ENCODE peak calls at places on chromosomes 2 and 18, in seven cellular contexts. One of them, this sample, is unnamed.

GRCh38 chr2:178513876-178514275 is 33.6 kb downstream of the PLEKHA3 start:
- DNase-seq in endothelial cell of umbilical vein: no peak
- DNase-seq in A549: no peak
- DNase-seq in upper lobe of left lung: no peak
- DNase-seq in cardiac muscle cell: no peak
- DNase-seq in brain microvascular endothelial cell: no peak
- DNase-seq in adrenal gland: no peak
- DNase-seq in this sample: no peak

GRCh38 chr18:59249186-59249774 is 24.0 kb downstream of the RAX start:
- DNase-seq in adrenal gland: peak; percentile 72
- DNase-seq in A549: peak; percentile 69
- DNase-seq in brain microvascular endothelial cell: peak; percentile 70
- DNase-seq in cardiac muscle cell: peak; percentile 76
- DNase-seq in endothelial cell of umbilical vein: peak; percentile 69
- DNase-seq in upper lobe of left lung: no peak
- DNase-seq in this sample: peak; percentile 47

GRCh38 chr2:150154308-150154797 is 333.1 kb downstream of the RND3 start:
- DNase-seq in cardiac muscle cell: no peak
- DNase-seq in brain microvascular endothelial cell: no peak
- DNase-seq in A549: no peak
- DNase-seq in endothelial cell of umbilical vein: no peak
- DNase-seq in upper lobe of left lung: no peak
- DNase-seq in adrenal gland: no peak
- DNase-seq in this sample: no peak

GRCh38 chr2:233247744-233248143 is 3.7 kb upstream of the ATG16L1 start:
- DNase-seq in endothelial cell of umbilical vein: peak; percentile 34
- DNase-seq in brain microvascular endothelial cell: no peak
- DNase-seq in adrenal gland: no peak
- DNase-seq in A549: peak; percentile 89
- DNase-seq in upper lobe of left lung: no peak
- DNase-seq in cardiac muscle cell: no peak
- DNase-seq in this sample: no peak

GRCh38 chr2:121888189-121888557 is 132.7 kb downstream of the TSN start:
- DNase-seq in adrenal gland: no peak
- DNase-seq in upper lobe of left lung: no peak
- DNase-seq in cardiac muscle cell: peak; percentile 13
- DNase-seq in A549: peak; percentile 27
- DNase-seq in brain microvascular endothelial cell: no peak
- DNase-seq in endothelial cell of umbilical vein: no peak
- DNase-seq in this sample: peak; percentile 25

GRCh38 chr2:26696352-26696816 is 3.9 kb downstream of the KCNK3 start:
- DNase-seq in cardiac muscle cell: peak; percentile 34
- DNase-seq in endothelial cell of umbilical vein: peak; percentile 71
- DNase-seq in upper lobe of left lung: no peak
- DNase-seq in brain microvascular endothelial cell: peak; percentile 71
- DNase-seq in adrenal gland: peak; percentile 95
- DNase-seq in A549: peak; percentile 87
- DNase-seq in this sample: no peak

GRCh38 chr2:94874277-94874997 is 3.2 kb downstream of the TEKT4 start:
- DNase-seq in endothelial cell of umbilical vein: peak; percentile 26
- DNase-seq in adrenal gland: peak; percentile 41
- DNase-seq in A549: peak; percentile 58
- DNase-seq in cardiac muscle cell: peak; percentile 1
- DNase-seq in brain microvascular endothelial cell: no peak
- DNase-seq in upper lobe of left lung: peak; percentile 87
- DNase-seq in this sample: peak; percentile 54

GRCh38 chr2:7427293-7428060 is 510.3 kb downstream of the RNF144A start:
- DNase-seq in endothelial cell of umbilical vein: peak; percentile 54
- DNase-seq in adrenal gland: peak; percentile 23
- DNase-seq in brain microvascular endothelial cell: peak; percentile 35
- DNase-seq in upper lobe of left lung: no peak
- DNase-seq in A549: peak; percentile 60
- DNase-seq in cardiac muscle cell: peak; percentile 69
- DNase-seq in this sample: peak; percentile 77

GRCh38 chr2:153213022-153213421 is 265.5 kb downstream of the RPRM start:
- DNase-seq in endothelial cell of umbilical vein: no peak
- DNase-seq in upper lobe of left lung: no peak
- DNase-seq in brain microvascular endothelial cell: no peak
- DNase-seq in adrenal gland: no peak
- DNase-seq in cardiac muscle cell: no peak
- DNase-seq in A549: no peak
- DNase-seq in this sample: no peak

GRCh38 chr18:53752968-53753367 is 471.5 kb downstream of the MBD2 start:
- DNase-seq in brain microvascular endothelial cell: no peak
- DNase-seq in endothelial cell of umbilical vein: no peak
- DNase-seq in cardiac muscle cell: no peak
- DNase-seq in upper lobe of left lung: no peak
- DNase-seq in adrenal gland: no peak
- DNase-seq in A549: no peak
- DNase-seq in this sample: no peak

GRCh38 chr2:183868707-183869106 is 729.6 kb upstream of the ZNF804A start:
- DNase-seq in brain microvascular endothelial cell: peak; percentile 56
- DNase-seq in A549: no peak
- DNase-seq in adrenal gland: no peak
- DNase-seq in endothelial cell of umbilical vein: no peak
- DNase-seq in upper lobe of left lung: no peak
- DNase-seq in cardiac muscle cell: no peak
- DNase-seq in this sample: no peak

GRCh38 chr2:38499921-38500634 is 102.7 kb downstream of the HNRNPLL start:
- DNase-seq in upper lobe of left lung: no peak
- DNase-seq in cardiac muscle cell: peak; percentile 22
- DNase-seq in A549: no peak
- DNase-seq in endothelial cell of umbilical vein: no peak
- DNase-seq in brain microvascular endothelial cell: no peak
- DNase-seq in adrenal gland: no peak
- DNase-seq in this sample: no peak

GRCh38 chr2:134146620-134147019 is 107.3 kb upstream of the MGAT5 start:
- DNase-seq in adrenal gland: no peak
- DNase-seq in endothelial cell of umbilical vein: no peak
- DNase-seq in cardiac muscle cell: no peak
- DNase-seq in brain microvascular endothelial cell: no peak
- DNase-seq in A549: no peak
- DNase-seq in upper lobe of left lung: no peak
- DNase-seq in this sample: no peak

GRCh38 chr2:166179201-166179600 is 51.4 kb upstream of the SCN1A start:
- DNase-seq in cardiac muscle cell: no peak
- DNase-seq in adrenal gland: no peak
- DNase-seq in A549: no peak
- DNase-seq in brain microvascular endothelial cell: no peak
- DNase-seq in endothelial cell of umbilical vein: peak; percentile 21
- DNase-seq in upper lobe of left lung: no peak
- DNase-seq in this sample: no peak

GRCh38 chr18:56028514-56028913 is 440.5 kb upstream of the TCF4 start:
- DNase-seq in A549: peak; percentile 24
- DNase-seq in cardiac muscle cell: no peak
- DNase-seq in brain microvascular endothelial cell: peak; percentile 56
- DNase-seq in upper lobe of left lung: no peak
- DNase-seq in endothelial cell of umbilical vein: peak; percentile 8
- DNase-seq in adrenal gland: no peak
- DNase-seq in this sample: no peak

GRCh38 chr18:35201502-35201901 is 39.3 kb upstream of the ZNF397 start:
- DNase-seq in cardiac muscle cell: no peak
- DNase-seq in upper lobe of left lung: no peak
- DNase-seq in A549: no peak
- DNase-seq in endothelial cell of umbilical vein: no peak
- DNase-seq in adrenal gland: no peak
- DNase-seq in brain microvascular endothelial cell: no peak
- DNase-seq in this sample: no peak

GRCh38 chr2:17899871-17900270 is 21.4 kb downstream of the KCNS3 start:
- DNase-seq in brain microvascular endothelial cell: no peak
- DNase-seq in endothelial cell of umbilical vein: no peak
- DNase-seq in adrenal gland: no peak
- DNase-seq in cardiac muscle cell: no peak
- DNase-seq in upper lobe of left lung: no peak
- DNase-seq in A549: no peak
- DNase-seq in this sample: no peak

GRCh38 chr18:24726727-24727539 is 266.5 kb downstream of the HRH4 start:
- DNase-seq in endothelial cell of umbilical vein: peak; percentile 77
- DNase-seq in A549: peak; percentile 70
- DNase-seq in cardiac muscle cell: peak; percentile 86
- DNase-seq in upper lobe of left lung: no peak
- DNase-seq in adrenal gland: peak; percentile 64
- DNase-seq in brain microvascular endothelial cell: peak; percentile 57
- DNase-seq in this sample: peak; percentile 86

GRCh38 chr2:172178035-172178434 is 75.3 kb upstream of the DLX2 start:
- DNase-seq in adrenal gland: no peak
- DNase-seq in upper lobe of left lung: no peak
- DNase-seq in brain microvascular endothelial cell: no peak
- DNase-seq in A549: no peak
- DNase-seq in endothelial cell of umbilical vein: peak; percentile 50
- DNase-seq in cardiac muscle cell: no peak
- DNase-seq in this sample: no peak

GRCh38 chr2:69577467-69578200 is 65.9 kb downstream of the AAK1 start:
- DNase-seq in endothelial cell of umbilical vein: no peak
- DNase-seq in brain microvascular endothelial cell: no peak
- DNase-seq in adrenal gland: no peak
- DNase-seq in cardiac muscle cell: no peak
- DNase-seq in A549: no peak
- DNase-seq in upper lobe of left lung: no peak
- DNase-seq in this sample: peak; percentile 99

GRCh38 chr18:62745089-62745751 is 29.9 kb downstream of the PHLPP1 start:
- DNase-seq in brain microvascular endothelial cell: no peak
- DNase-seq in upper lobe of left lung: no peak
- DNase-seq in adrenal gland: no peak
- DNase-seq in endothelial cell of umbilical vein: no peak
- DNase-seq in cardiac muscle cell: no peak
- DNase-seq in A549: no peak
- DNase-seq in this sample: no peak

GRCh38 chr2:41933585-41934322 is 114.1 kb upstream of the PKDCC start:
- DNase-seq in adrenal gland: peak; percentile 79
- DNase-seq in brain microvascular endothelial cell: peak; percentile 91
- DNase-seq in cardiac muscle cell: no peak
- DNase-seq in A549: peak; percentile 88
- DNase-seq in endothelial cell of umbilical vein: no peak
- DNase-seq in upper lobe of left lung: no peak
- DNase-seq in this sample: peak; percentile 84

DNA sequence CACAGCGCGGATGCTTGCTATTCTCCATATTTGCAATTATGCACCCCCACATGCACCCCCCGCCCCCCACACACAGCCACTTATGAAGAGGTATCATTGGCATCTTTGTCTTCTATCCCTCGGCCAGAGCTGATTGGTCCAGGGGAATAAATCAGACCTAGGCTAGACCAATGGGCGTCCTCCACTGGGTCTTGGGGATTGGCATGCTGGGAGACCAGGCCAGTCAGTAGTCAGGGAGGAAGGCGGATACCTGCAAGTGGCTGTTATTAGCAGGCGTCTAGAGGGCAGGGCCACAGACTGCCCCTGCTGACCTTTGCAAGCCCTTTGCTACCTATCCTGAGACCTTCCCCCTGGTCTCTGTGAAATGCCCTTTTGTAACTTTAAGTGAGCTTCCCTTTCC is 30.0 kb downstream of the ATOH8 start:
- DNase-seq in A549: no peak
- DNase-seq in upper lobe of left lung: no peak
- DNase-seq in brain microvascular endothelial cell: no peak
- DNase-seq in adrenal gland: no peak
- DNase-seq in cardiac muscle cell: no peak
- DNase-seq in endothelial cell of umbilical vein: no peak
- DNase-seq in this sample: peak; percentile 63
- H3K27ac ChIP-seq in A549: no peak overlapping the region
- H3K27ac ChIP-seq in upper lobe of left lung: no peak overlapping the region
- H3K27ac ChIP-seq in brain microvascular endothelial cell: no peak overlapping the region
- H3K27ac ChIP-seq in adrenal gland: no peak overlapping the region
- H3K27ac ChIP-seq in cardiac muscle cell: no peak overlapping the region
- H3K27ac ChIP-seq in endothelial cell of umbilical vein: no peak overlapping the region
- H3K27ac ChIP-seq in this sample: no peak overlapping the region

DNA sequence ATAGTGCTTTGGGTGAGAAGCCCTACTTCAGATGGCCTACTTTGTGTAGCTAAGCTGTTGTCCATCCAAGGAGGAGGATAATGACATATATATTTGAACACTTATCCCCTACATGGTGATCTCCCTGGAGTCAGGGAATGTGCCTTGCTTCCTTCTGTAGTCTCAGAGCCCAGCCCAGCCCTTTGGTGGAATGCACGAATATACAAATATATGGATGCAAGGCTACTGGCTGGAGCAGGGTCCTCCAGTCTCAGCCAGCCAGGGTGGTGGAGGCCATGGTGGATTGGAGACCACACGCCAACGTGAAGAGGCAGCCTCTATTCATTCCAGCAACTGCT is 150.6 kb upstream of the RIOK3 start:
- DNase-seq in cardiac muscle cell: no peak
- DNase-seq in endothelial cell of umbilical vein: no peak
- DNase-seq in A549: no peak
- DNase-seq in brain microvascular endothelial cell: no peak
- DNase-seq in upper lobe of left lung: no peak
- DNase-seq in adrenal gland: no peak
- DNase-seq in this sample: no peak
- H3K27ac ChIP-seq in cardiac muscle cell: no peak overlapping the region
- H3K27ac ChIP-seq in endothelial cell of umbilical vein: peak overlapping the region; percentile 88
- H3K27ac ChIP-seq in A549: no peak overlapping the region
- H3K27ac ChIP-seq in brain microvascular endothelial cell: peak overlapping the region; percentile 94
- H3K27ac ChIP-seq in upper lobe of left lung: no peak overlapping the region
- H3K27ac ChIP-seq in adrenal gland: no peak overlapping the region
- H3K27ac ChIP-seq in this sample: no peak overlapping the region

DNA sequence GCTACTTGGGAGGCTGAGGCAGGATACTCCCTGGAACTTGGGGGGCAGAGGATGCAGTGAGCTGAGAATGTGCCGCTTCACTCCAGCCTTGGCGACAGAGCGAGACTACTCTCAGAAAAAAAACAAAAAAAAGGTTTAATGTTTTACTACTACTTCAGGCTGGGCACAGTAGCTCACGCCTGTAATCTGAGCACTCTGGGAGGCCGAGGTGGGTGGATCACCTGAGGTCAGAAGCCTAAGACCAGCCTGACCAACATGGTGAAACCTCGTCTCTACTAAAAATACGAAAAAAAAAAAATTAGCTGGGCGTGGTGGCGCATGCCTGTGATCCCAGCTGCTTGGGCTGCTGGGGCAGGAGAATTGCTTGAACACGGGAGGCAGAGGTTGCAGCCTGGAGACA is 75.7 kb upstream of the ATIC start:
- DNase-seq in brain microvascular endothelial cell: no peak
- DNase-seq in A549: no peak
- DNase-seq in adrenal gland: no peak
- DNase-seq in upper lobe of left lung: no peak
- DNase-seq in endothelial cell of umbilical vein: no peak
- DNase-seq in cardiac muscle cell: no peak
- DNase-seq in this sample: no peak
- H3K27ac ChIP-seq in brain microvascular endothelial cell: no peak overlapping the region
- H3K27ac ChIP-seq in A549: no peak overlapping the region
- H3K27ac ChIP-seq in adrenal gland: no peak overlapping the region
- H3K27ac ChIP-seq in upper lobe of left lung: no peak overlapping the region
- H3K27ac ChIP-seq in endothelial cell of umbilical vein: no peak overlapping the region
- H3K27ac ChIP-seq in cardiac muscle cell: no peak overlapping the region
- H3K27ac ChIP-seq in this sample: no peak overlapping the region

DNA sequence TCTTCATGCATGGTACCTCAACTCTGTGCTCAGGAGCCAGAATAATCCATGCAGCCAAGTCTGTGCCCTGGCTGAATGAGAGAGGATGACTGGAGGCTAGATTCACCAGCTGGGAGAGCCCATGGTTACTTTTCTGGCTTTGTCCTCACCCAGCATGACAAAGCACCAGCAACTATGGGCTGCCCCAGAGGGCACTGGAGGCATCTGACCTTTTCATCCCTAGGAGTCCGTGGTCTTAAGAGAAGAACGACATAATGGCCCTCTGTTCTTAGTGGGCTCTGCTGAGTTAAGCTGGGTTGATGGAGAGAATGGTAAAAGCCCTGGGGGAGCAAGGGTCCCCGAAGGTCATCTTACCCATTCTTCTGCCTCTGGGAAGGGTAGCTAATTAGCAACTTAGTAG is 54.6 kb upstream of the TNP1 start:
- DNase-seq in upper lobe of left lung: no peak
- DNase-seq in A549: no peak
- DNase-seq in adrenal gland: no peak
- DNase-seq in cardiac muscle cell: no peak
- DNase-seq in brain microvascular endothelial cell: no peak
- DNase-seq in endothelial cell of umbilical vein: no peak
- DNase-seq in this sample: no peak
- H3K27ac ChIP-seq in upper lobe of left lung: no peak overlapping the region
- H3K27ac ChIP-seq in A549: no peak overlapping the region
- H3K27ac ChIP-seq in adrenal gland: no peak overlapping the region
- H3K27ac ChIP-seq in cardiac muscle cell: no peak overlapping the region
- H3K27ac ChIP-seq in brain microvascular endothelial cell: no peak overlapping the region
- H3K27ac ChIP-seq in endothelial cell of umbilical vein: no peak overlapping the region
- H3K27ac ChIP-seq in this sample: no peak overlapping the region